ENCODE peak calls at places on chromosomes 3 and 15, in nine cellular contexts. C is colonic mucosa; M is tibial nerve; G is cardiac muscle cell; D is effector memory CD4-positive, alpha-beta T cell; Y is mammary epithelial cell; K is CD4-positive, alpha-beta T cell; I is hepatocyte; A is thoracic aorta. V is an unnamed sample. For H3K9me3, the result is how much of the 10 kb centered on the place peaks cover.

GRCh38 chr3:194139977-194140351 is 4.0 kb downstream of the HES1 start:
- DNase-seq in C (no peak), M (no peak), G (no peak), D (no peak), Y (no peak), K (no peak), I (no peak), A (no peak), V (peak)

GRCh38 chr15:64774556-64775523 is 549 bp downstream of the RBPMS2 start:
- DNase-seq in C (no peak), M (no peak), G (peak), D (no peak), Y (no peak), K (no peak), I (peak), A (no peak), V (peak)

GRCh38 chr3:119871571-119871970 is 89.7 kb downstream of the NR1I2 start:
- DNase-seq in C (no peak), M (no peak), G (no peak), D (no peak), Y (no peak), K (no peak), I (no peak), A (no peak), V (no peak)

GRCh38 chr3:152384412-152384811 is 115.7 kb downstream of the MBNL1 start:
- DNase-seq in C (no peak), M (no peak), G (no peak), D (no peak), Y (no peak), K (no peak), I (no peak), A (no peak), V (no peak)

GRCh38 chr3:69906351-69906966 is 93.1 kb upstream of the SAMMSON start:
- DNase-seq in C (no peak), M (no peak), G (no peak), D (no peak), Y (no peak), K (no peak), I (no peak), A (no peak), V (no peak)

GRCh38 chr3:127608362-127608718 is 10.1 kb downstream of the MCM2 start:
- DNase-seq in C (no peak), M (no peak), G (no peak), D (no peak), Y (no peak), K (no peak), I (no peak), A (no peak), V (no peak)

GRCh38 chr3:50340404-50341329 is at the start of gene RASSF1:
- DNase-seq in C (peak), M (peak), G (no peak), D (peak), Y (no peak), K (peak), I (peak), A (no peak), V (no peak)

GRCh38 chr15:90690585-90690984 is 26.6 kb upstream of the BLM start:
- DNase-seq in C (no peak), M (no peak), G (no peak), D (no peak), Y (no peak), K (no peak), I (no peak), A (no peak), V (peak)

GRCh38 chr15:40343512-40343911 is 2.8 kb upstream of the CCDC9B start:
- DNase-seq in C (no peak), M (no peak), G (no peak), D (no peak), Y (peak), K (no peak), I (peak), A (peak), V (peak)

GRCh38 chr3:52014613-52015012 is 18.9 kb upstream of the RPL29 start:
- DNase-seq in C (no peak), M (no peak), G (peak), D (no peak), Y (no peak), K (no peak), I (peak), A (no peak), V (no peak)

GRCh38 chr15:31499236-31499952 is 172.8 kb downstream of the KLF13 start:
- DNase-seq in C (no peak), M (no peak), G (no peak), D (no peak), Y (no peak), K (no peak), I (no peak), A (no peak), V (no peak)

GRCh38 chr3:96813134-96813819 is 1.1 kb upstream of the EPHA6 start:
- DNase-seq in C (peak), M (peak), G (peak), D (no peak), Y (peak), K (no peak), I (peak), A (no peak), V (peak)

GRCh38 chr3:194205675-194206133 is 69.8 kb downstream of the HES1 start:
- DNase-seq in C (no peak), M (no peak), G (peak), D (no peak), Y (no peak), K (no peak), I (no peak), A (no peak), V (no peak)

GRCh38 chr15:50959717-50960116 is 51.2 kb downstream of the AP4E1 start:
- DNase-seq in C (no peak), M (no peak), G (no peak), D (no peak), Y (no peak), K (no peak), I (no peak), A (no peak), V (no peak)

GRCh38 chr15:50968353-50968752 is 59.9 kb downstream of the AP4E1 start:
- DNase-seq in C (no peak), M (no peak), G (no peak), D (no peak), Y (no peak), K (no peak), I (no peak), A (no peak), V (no peak)

DNA sequence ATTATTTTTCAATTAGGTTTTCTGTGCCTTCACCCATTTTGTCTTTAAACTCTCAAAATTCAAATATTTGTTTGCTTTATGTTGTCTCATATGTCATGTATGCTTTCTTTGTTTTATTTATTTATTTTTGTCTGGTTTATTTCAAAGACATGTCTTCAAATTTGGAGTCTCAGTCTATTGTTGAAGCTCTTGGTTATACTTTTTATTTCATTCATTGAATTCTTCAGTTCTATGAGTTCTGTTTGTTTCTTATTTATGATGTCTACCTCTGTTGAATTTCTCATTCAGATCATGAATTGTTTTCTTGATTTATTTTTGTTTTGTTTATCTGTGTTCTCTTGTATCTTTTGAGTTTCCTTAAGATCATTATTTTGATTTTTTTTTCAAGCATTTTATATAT is 55.6 kb downstream of the AP4E1 start:
- DNase-seq in C (no peak), M (no peak), G (no peak), D (no peak), Y (no peak), K (no peak), I (no peak), A (no peak), V (no peak)
- H3K9me3 ChIP-seq in C (under half), M (under half), G (under half), D (under half), Y (under half), K (half or more), I (under half), A (under half), V (under half)

DNA sequence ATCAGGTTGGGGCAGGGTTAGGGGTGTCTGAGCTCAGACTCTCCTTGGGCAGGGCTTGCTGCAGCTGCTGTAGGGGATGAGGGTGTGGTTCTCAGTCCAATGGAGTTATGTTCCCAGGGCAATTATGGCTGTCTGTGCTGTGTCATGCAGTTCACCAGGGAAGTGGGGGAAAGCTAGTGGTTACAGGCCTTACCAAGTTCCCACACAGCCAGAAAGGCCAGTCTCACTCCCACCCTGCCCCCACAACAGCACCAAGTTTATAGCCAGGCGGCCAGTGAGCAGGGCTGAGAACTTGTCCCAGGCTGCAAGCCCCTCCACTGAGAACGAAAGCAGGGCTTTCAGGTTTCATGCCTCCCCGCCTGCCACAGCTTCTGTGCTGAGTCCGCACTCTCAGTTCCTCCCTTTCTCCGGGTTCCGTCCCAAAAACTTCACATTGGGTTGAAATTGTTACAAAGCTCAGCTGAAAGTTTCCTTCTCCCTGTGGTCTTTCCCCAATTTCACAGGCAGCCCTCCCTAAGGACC is 19.6 kb upstream of the CPOX start:
- DNase-seq in C (no peak), M (no peak), G (no peak), D (no peak), Y (peak), K (no peak), I (no peak), A (no peak), V (no peak)
- H3K9me3 ChIP-seq in C (under half), M (under half), G (under half), D (under half), Y (under half), K (under half), I (under half), A (under half), V (under half)

DNA sequence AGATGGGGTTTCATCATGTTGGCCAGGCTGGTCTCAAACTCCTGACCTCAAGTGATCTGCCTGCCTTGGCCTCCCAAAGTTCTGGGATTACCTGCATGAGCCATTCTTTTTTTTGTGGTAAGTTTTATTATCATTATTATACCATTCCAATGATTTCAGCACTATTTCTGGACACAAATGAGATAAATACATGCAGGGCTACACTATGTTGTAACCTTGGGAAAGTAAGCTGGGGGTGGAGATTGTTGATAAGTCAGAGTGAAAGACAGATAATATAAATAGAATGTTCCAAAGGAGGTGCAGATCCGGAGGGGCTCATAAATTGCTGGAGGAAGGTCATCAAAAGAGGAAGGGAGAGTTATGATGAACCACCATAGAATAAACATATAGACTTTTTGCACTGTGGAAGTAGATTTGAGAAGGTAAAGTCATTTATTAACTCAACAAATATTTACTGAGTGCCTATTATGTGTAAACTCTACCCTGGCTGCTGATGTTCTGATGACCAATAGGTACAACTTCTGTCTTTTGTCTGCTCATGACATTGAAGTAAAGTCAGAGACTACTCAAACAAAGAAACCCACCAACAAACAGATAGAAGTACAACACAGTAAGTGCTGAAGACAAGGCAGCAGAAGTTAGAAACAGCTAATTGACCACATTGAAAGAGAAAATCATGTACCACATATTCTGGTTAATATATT is 478.9 kb upstream of the GOLIM4 start:
- DNase-seq in C (no peak), M (no peak), G (no peak), D (no peak), Y (no peak), K (no peak), I (no peak), A (no peak), V (no peak)
- H3K9me3 ChIP-seq in C (under half), M (under half), G (under half), D (under half), Y (under half), K (under half), I (under half), A (under half), V (under half)

DNA sequence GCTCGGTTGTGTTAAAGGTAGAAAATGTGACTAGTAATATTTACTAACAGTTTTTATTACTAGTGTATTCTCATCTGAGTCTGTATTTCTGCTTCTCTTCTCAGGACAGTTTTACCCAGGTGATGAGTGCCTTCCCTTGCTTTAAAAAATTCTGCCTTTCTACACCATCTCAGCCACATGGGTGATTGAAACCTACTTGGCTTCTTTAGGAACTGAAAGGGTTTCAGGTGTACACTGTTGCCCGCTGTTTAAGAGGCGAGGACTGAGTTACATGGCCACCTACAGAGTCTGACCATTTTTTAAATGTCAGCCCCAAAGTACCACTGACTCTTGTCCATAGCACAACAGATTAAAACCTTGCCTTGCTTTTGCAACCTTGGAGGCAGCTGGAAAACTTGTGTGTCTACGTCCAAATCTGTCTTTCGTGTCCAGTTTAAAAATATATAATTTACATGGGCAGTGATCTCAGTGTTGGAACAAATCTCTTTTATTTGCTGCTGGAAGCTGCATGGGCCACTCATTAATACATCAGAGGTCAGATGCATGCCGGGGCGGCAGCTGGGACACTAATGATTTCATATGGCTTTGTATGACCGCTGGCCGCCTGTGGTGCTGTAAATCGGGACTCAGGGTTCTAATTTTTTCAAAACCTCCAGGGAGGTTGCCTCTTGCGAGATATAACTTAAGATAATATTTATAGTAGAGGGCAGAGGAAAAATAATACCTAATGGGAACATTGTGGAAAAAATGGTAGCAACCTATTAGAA is 44.6 kb downstream of the TRIM71 start:
- DNase-seq in C (no peak), M (no peak), G (no peak), D (no peak), Y (no peak), K (no peak), I (no peak), A (no peak), V (no peak)
- H3K9me3 ChIP-seq in C (under half), M (under half), G (under half), D (under half), Y (under half), K (under half), I (under half), A (under half), V (under half)